ENCODE peak calls at places on chromosome 9, in six cellular contexts. O, K, E, T, A and M are unnamed samples.

GRCh38 chr9:91065231-91066041 is 263.8 kb downstream of the SYK start:
- DNase-seq in K (no peak), T (peak), A (no peak), E (no peak), O (no peak), M (no peak)

GRCh38 chr9:18325337-18326011 is 148.5 kb upstream of the ADAMTSL1 start:
- DNase-seq in K (no peak), A (no peak), T (no peak), O (peak), E (no peak), M (no peak)

GRCh38 chr9:27094640-27095039 is 14.4 kb upstream of the TEK start:
- DNase-seq in T (no peak), O (peak), E (peak), A (no peak), K (no peak), M (no peak)

GRCh38 chr9:109967651-109968331 is 187.8 kb downstream of the PALM2AKAP2 start:
- DNase-seq in O (no peak), T (no peak), E (no peak), K (no peak), A (no peak), M (no peak)

GRCh38 chr9:107587175-107587963 is 97.8 kb upstream of the KLF4 start:
- DNase-seq in T (no peak), E (no peak), A (no peak), K (no peak), O (no peak), M (no peak)

GRCh38 chr9:21402387-21403247 is 6.3 kb upstream of the IFNA8 start:
- DNase-seq in T (no peak), A (no peak), E (no peak), O (peak), K (peak), M (no peak)

GRCh38 chr9:121700165-121700830 is 48.9 kb downstream of the DAB2IP start:
- DNase-seq in O (peak), T (no peak), E (peak), A (no peak), K (peak), M (no peak)

GRCh38 chr9:73880101-73880500 is 617.0 kb upstream of the RORB start:
- DNase-seq in A (no peak), T (no peak), K (no peak), O (no peak), E (no peak), M (no peak)

GRCh38 chr9:131069699-131070098 is 26.6 kb upstream of the AIF1L start:
- DNase-seq in K (no peak), O (no peak), T (no peak), E (no peak), A (no peak), M (no peak)

GRCh38 chr9:95004452-95005275 is 278.2 kb downstream of the AOPEP start:
- DNase-seq in T (no peak), A (no peak), O (peak), K (no peak), E (peak), M (no peak)

GRCh38 chr9:96874947-96875459 is 20.7 kb upstream of the ZNF782 start:
- DNase-seq in K (no peak), T (no peak), O (peak), A (no peak), E (peak), M (peak)

GRCh38 chr9:108994695-108995094 is 18.6 kb downstream of the CTNNAL1 start:
- DNase-seq in O (peak), E (no peak), A (peak), K (no peak), T (no peak), M (no peak)

GRCh38 chr9:107685901-107686300 is 196.3 kb upstream of the KLF4 start:
- DNase-seq in O (no peak), K (no peak), T (no peak), A (no peak), E (no peak), M (no peak)

GRCh38 chr9:104976196-104976595 is 48.2 kb upstream of the ABCA1 start:
- DNase-seq in A (no peak), T (no peak), K (no peak), O (no peak), E (no peak), M (no peak)

GRCh38 chr9:37906312-37907239 is 2.6 kb upstream of the SLC25A51 start:
- DNase-seq in T (no peak), O (no peak), K (no peak), A (no peak), E (no peak), M (no peak)

GRCh38 chr9:19720374-19720773 is 68.5 kb downstream of the SLC24A2 start:
- DNase-seq in T (no peak), K (peak), A (no peak), E (peak), O (peak), M (no peak)

GRCh38 chr9:14909631-14910177 is 524 bp downstream of the FREM1 start:
- DNase-seq in K (no peak), O (no peak), E (no peak), A (no peak), T (no peak), M (no peak)

GRCh38 chr9:78239506-78239905 is 3.6 kb downstream of the CEP78 start:
- DNase-seq in A (no peak), E (no peak), T (no peak), O (peak), K (no peak), M (no peak)

GRCh38 chr9:22342489-22343217 is 104.0 kb upstream of the DMRTA1 start:
- DNase-seq in E (no peak), T (no peak), O (peak), A (no peak), K (no peak), M (no peak)

GRCh38 chr9:2158111-2158610 is 143.0 kb downstream of the SMARCA2 start:
- DNase-seq in T (no peak), E (peak), A (peak), K (peak), O (peak), M (no peak)

GRCh38 chr9:105401651-105402050 is 46.2 kb upstream of the FSD1L start:
- DNase-seq in K (no peak), A (no peak), O (no peak), E (no peak), T (no peak), M (no peak)

GRCh38 chr9:13778486-13779110 is 499.1 kb upstream of the MPDZ start:
- DNase-seq in K (no peak), O (peak), A (no peak), E (no peak), T (no peak), M (no peak)

GRCh38 chr9:75229605-75230332 is 141.5 kb downstream of the OSTF1 start:
- DNase-seq in A (no peak), E (no peak), K (no peak), O (no peak), T (no peak), M (peak)

GRCh38 chr9:68872026-68872501 is 141.8 kb downstream of the PRKACG start:
- DNase-seq in A (no peak), E (no peak), T (no peak), O (no peak), K (no peak), M (no peak)

GRCh38 chr9:90838098-90838497 is 36.5 kb downstream of the SYK start:
- DNase-seq in A (no peak), O (no peak), K (no peak), E (no peak), T (no peak), M (no peak)

GRCh38 chr9:124124729-124125589 is 113.4 kb downstream of the LHX2 start:
- DNase-seq in K (no peak), T (no peak), A (no peak), O (no peak), E (no peak), M (no peak)

GRCh38 chr9:137045294-137046093 is 483 bp downstream of the NPDC1 start:
- DNase-seq in E (peak), K (no peak), A (no peak), O (peak), T (no peak), M (no peak)

GRCh38 chr9:18543406-18543965 is 69.5 kb downstream of the ADAMTSL1 start:
- DNase-seq in O (peak), A (no peak), K (no peak), T (no peak), E (no peak), M (no peak)

GRCh38 chr9:96245399-96245798 is 56.6 kb downstream of the HSD17B3 start:
- DNase-seq in A (no peak), E (no peak), T (no peak), K (no peak), O (no peak), M (no peak)

GRCh38 chr9:84136119-84136868 is 155.7 kb downstream of the RMI1 start:
- DNase-seq in O (peak), A (no peak), E (peak), T (no peak), K (no peak), M (no peak)

GRCh38 chr9:84447305-84447704 is 106.7 kb upstream of the SLC28A3 start:
- DNase-seq in O (no peak), E (no peak), A (no peak), K (no peak), T (no peak), M (no peak)

GRCh38 chr9:117763314-117763713 is 59.1 kb downstream of the TLR4 start:
- DNase-seq in A (no peak), K (no peak), T (no peak), E (peak), O (peak), M (no peak)

GRCh38 chr9:130990362-130991226 is 18.4 kb upstream of the LAMC3 start:
- DNase-seq in O (no peak), T (no peak), E (no peak), K (no peak), A (no peak), M (no peak)

GRCh38 chr9:126536131-126536530 is 77.6 kb upstream of the LMX1B start:
- DNase-seq in E (no peak), T (no peak), A (no peak), K (no peak), O (no peak), M (no peak)

GRCh38 chr9:32502459-32502858 is 23.5 kb downstream of the RIGI start:
- DNase-seq in K (no peak), T (no peak), A (no peak), E (no peak), O (peak), M (peak)